ENCODE peak calls at places on chromosomes 3 and 15, in six cellular contexts. One of them, this sample, is unnamed. For H3K9me3, the result is how much of the 10 kb centered on the place peaks cover.

GRCh38 chr3:107690522-107691138 is 167.9 kb downstream of the BBX start:
- DNase-seq in astrocyte: peak
- DNase-seq in gastrocnemius medialis: no peak
- DNase-seq in CD8-positive, alpha-beta memory T cell: no peak
- DNase-seq in neuronal stem cell: no peak
- DNase-seq in sigmoid colon: no peak
- DNase-seq in this sample: no peak

GRCh38 chr15:80437492-80437891 is 33.3 kb downstream of the ARNT2 start:
- DNase-seq in sigmoid colon: no peak
- DNase-seq in astrocyte: no peak
- DNase-seq in gastrocnemius medialis: no peak
- DNase-seq in CD8-positive, alpha-beta memory T cell: no peak
- DNase-seq in neuronal stem cell: no peak
- DNase-seq in this sample: no peak

GRCh38 chr15:77986891-77987764 is 90.4 kb downstream of the TBC1D2B start:
- DNase-seq in CD8-positive, alpha-beta memory T cell: no peak
- DNase-seq in neuronal stem cell: no peak
- DNase-seq in sigmoid colon: peak
- DNase-seq in astrocyte: no peak
- DNase-seq in gastrocnemius medialis: peak
- DNase-seq in this sample: no peak

GRCh38 chr15:50218291-50218690 is 36.3 kb downstream of the SLC27A2 start:
- DNase-seq in CD8-positive, alpha-beta memory T cell: no peak
- DNase-seq in gastrocnemius medialis: no peak
- DNase-seq in sigmoid colon: no peak
- DNase-seq in neuronal stem cell: no peak
- DNase-seq in astrocyte: no peak
- DNase-seq in this sample: no peak

GRCh38 chr15:63016234-63016633 is 26.3 kb upstream of the TPM1 start:
- DNase-seq in sigmoid colon: no peak
- DNase-seq in CD8-positive, alpha-beta memory T cell: no peak
- DNase-seq in gastrocnemius medialis: no peak
- DNase-seq in neuronal stem cell: no peak
- DNase-seq in astrocyte: no peak
- DNase-seq in this sample: no peak

GRCh38 chr3:12896206-12896697 is 54.9 kb upstream of the RPL32 start:
- DNase-seq in gastrocnemius medialis: no peak
- DNase-seq in astrocyte: no peak
- DNase-seq in CD8-positive, alpha-beta memory T cell: no peak
- DNase-seq in sigmoid colon: no peak
- DNase-seq in neuronal stem cell: no peak
- DNase-seq in this sample: no peak

GRCh38 chr3:64311424-64311920 is 86.2 kb upstream of the PRICKLE2 start:
- DNase-seq in gastrocnemius medialis: no peak
- DNase-seq in CD8-positive, alpha-beta memory T cell: no peak
- DNase-seq in neuronal stem cell: no peak
- DNase-seq in sigmoid colon: no peak
- DNase-seq in astrocyte: no peak
- DNase-seq in this sample: no peak

GRCh38 chr15:31111091-31111647 is 9.6 kb upstream of the TRPM1 start:
- DNase-seq in neuronal stem cell: no peak
- DNase-seq in astrocyte: no peak
- DNase-seq in sigmoid colon: no peak
- DNase-seq in gastrocnemius medialis: no peak
- DNase-seq in CD8-positive, alpha-beta memory T cell: no peak
- DNase-seq in this sample: no peak

GRCh38 chr15:78429477-78429876 is 8.5 kb upstream of the IREB2 start:
- DNase-seq in astrocyte: no peak
- DNase-seq in CD8-positive, alpha-beta memory T cell: no peak
- DNase-seq in sigmoid colon: no peak
- DNase-seq in gastrocnemius medialis: no peak
- DNase-seq in neuronal stem cell: no peak
- DNase-seq in this sample: no peak

GRCh38 chr3:12706504-12707253 is 42.8 kb upstream of the RAF1 start:
- DNase-seq in astrocyte: peak
- DNase-seq in neuronal stem cell: peak
- DNase-seq in CD8-positive, alpha-beta memory T cell: peak
- DNase-seq in gastrocnemius medialis: peak
- DNase-seq in sigmoid colon: no peak
- DNase-seq in this sample: peak

GRCh38 chr3:127753898-127754410 is 68.4 kb downstream of the MGLL start:
- DNase-seq in CD8-positive, alpha-beta memory T cell: no peak
- DNase-seq in gastrocnemius medialis: no peak
- DNase-seq in sigmoid colon: no peak
- DNase-seq in neuronal stem cell: no peak
- DNase-seq in astrocyte: no peak
- DNase-seq in this sample: no peak

GRCh38 chr15:59762558-59762957 is 73.4 kb upstream of the BNIP2 start:
- DNase-seq in sigmoid colon: no peak
- DNase-seq in astrocyte: no peak
- DNase-seq in CD8-positive, alpha-beta memory T cell: no peak
- DNase-seq in gastrocnemius medialis: no peak
- DNase-seq in neuronal stem cell: no peak
- DNase-seq in this sample: no peak

GRCh38 chr3:152323834-152324233 is 55.1 kb downstream of the MBNL1 start:
- DNase-seq in sigmoid colon: no peak
- DNase-seq in CD8-positive, alpha-beta memory T cell: no peak
- DNase-seq in gastrocnemius medialis: no peak
- DNase-seq in astrocyte: no peak
- DNase-seq in neuronal stem cell: no peak
- DNase-seq in this sample: no peak

GRCh38 chr3:71726106-71726505 is 904 bp upstream of the EIF4E3 start:
- DNase-seq in sigmoid colon: no peak
- DNase-seq in CD8-positive, alpha-beta memory T cell: peak
- DNase-seq in astrocyte: no peak
- DNase-seq in gastrocnemius medialis: no peak
- DNase-seq in neuronal stem cell: no peak
- DNase-seq in this sample: peak

GRCh38 chr3:3799173-3800075 is at the start of gene LRRN1:
- DNase-seq in neuronal stem cell: peak
- DNase-seq in astrocyte: peak
- DNase-seq in sigmoid colon: peak
- DNase-seq in CD8-positive, alpha-beta memory T cell: no peak
- DNase-seq in gastrocnemius medialis: peak
- DNase-seq in this sample: no peak

GRCh38 chr15:78620839-78621421 is at the start of gene CHRNA3:
- DNase-seq in neuronal stem cell: no peak
- DNase-seq in sigmoid colon: no peak
- DNase-seq in CD8-positive, alpha-beta memory T cell: no peak
- DNase-seq in astrocyte: no peak
- DNase-seq in gastrocnemius medialis: no peak
- DNase-seq in this sample: no peak

GRCh38 chr3:12886106-12886679 is 44.8 kb upstream of the RPL32 start:
- DNase-seq in gastrocnemius medialis: no peak
- DNase-seq in neuronal stem cell: no peak
- DNase-seq in CD8-positive, alpha-beta memory T cell: no peak
- DNase-seq in astrocyte: no peak
- DNase-seq in sigmoid colon: no peak
- DNase-seq in this sample: no peak

GRCh38 chr3:5657109-5657508 is 469.6 kb downstream of the EDEM1 start:
- DNase-seq in neuronal stem cell: no peak
- DNase-seq in sigmoid colon: no peak
- DNase-seq in gastrocnemius medialis: no peak
- DNase-seq in CD8-positive, alpha-beta memory T cell: no peak
- DNase-seq in astrocyte: no peak
- DNase-seq in this sample: no peak

GRCh38 chr3:124084398-124084881 is 92.5 kb upstream of the ROPN1 start:
- DNase-seq in astrocyte: no peak
- DNase-seq in CD8-positive, alpha-beta memory T cell: no peak
- DNase-seq in neuronal stem cell: no peak
- DNase-seq in sigmoid colon: no peak
- DNase-seq in gastrocnemius medialis: no peak
- DNase-seq in this sample: no peak

GRCh38 chr3:59374812-59375211 is 325.0 kb upstream of the CFAP20DC start:
- DNase-seq in CD8-positive, alpha-beta memory T cell: no peak
- DNase-seq in gastrocnemius medialis: no peak
- DNase-seq in astrocyte: no peak
- DNase-seq in neuronal stem cell: peak
- DNase-seq in sigmoid colon: no peak
- DNase-seq in this sample: no peak

GRCh38 chr15:60993008-60993407 is 236.1 kb downstream of the RORA start:
- DNase-seq in sigmoid colon: no peak
- DNase-seq in gastrocnemius medialis: no peak
- DNase-seq in neuronal stem cell: no peak
- DNase-seq in CD8-positive, alpha-beta memory T cell: no peak
- DNase-seq in astrocyte: peak
- DNase-seq in this sample: no peak

GRCh38 chr3:120745466-120745865 is 2.9 kb downstream of the GTF2E1 start:
- DNase-seq in neuronal stem cell: no peak
- DNase-seq in CD8-positive, alpha-beta memory T cell: no peak
- DNase-seq in astrocyte: no peak
- DNase-seq in sigmoid colon: no peak
- DNase-seq in gastrocnemius medialis: no peak
- DNase-seq in this sample: no peak

GRCh38 chr3:27976933-27977332 is 254.8 kb upstream of the EOMES start:
- DNase-seq in gastrocnemius medialis: peak
- DNase-seq in astrocyte: no peak
- DNase-seq in sigmoid colon: no peak
- DNase-seq in neuronal stem cell: no peak
- DNase-seq in CD8-positive, alpha-beta memory T cell: no peak
- DNase-seq in this sample: no peak

GRCh38 chr3:8663177-8664061 is 18.8 kb upstream of the SSUH2 start:
- DNase-seq in CD8-positive, alpha-beta memory T cell: peak
- DNase-seq in sigmoid colon: no peak
- DNase-seq in gastrocnemius medialis: peak
- DNase-seq in neuronal stem cell: peak
- DNase-seq in astrocyte: peak
- DNase-seq in this sample: no peak

GRCh38 chr15:62067448-62068044 is 769 bp downstream of the C2CD4A start:
- DNase-seq in gastrocnemius medialis: no peak
- DNase-seq in astrocyte: no peak
- DNase-seq in CD8-positive, alpha-beta memory T cell: peak
- DNase-seq in sigmoid colon: peak
- DNase-seq in neuronal stem cell: peak
- DNase-seq in this sample: no peak

GRCh38 chr3:153151037-153151436 is 11.0 kb upstream of the RAP2B start:
- DNase-seq in astrocyte: no peak
- DNase-seq in sigmoid colon: no peak
- DNase-seq in CD8-positive, alpha-beta memory T cell: no peak
- DNase-seq in gastrocnemius medialis: no peak
- DNase-seq in neuronal stem cell: no peak
- DNase-seq in this sample: no peak

GRCh38 chr15:89776274-89777072 is at the start of gene MESP2:
- DNase-seq in gastrocnemius medialis: peak
- DNase-seq in neuronal stem cell: peak
- DNase-seq in astrocyte: peak
- DNase-seq in sigmoid colon: peak
- DNase-seq in CD8-positive, alpha-beta memory T cell: no peak
- DNase-seq in this sample: peak

GRCh38 chr3:136994772-136995516 is 37.2 kb downstream of the IL20RB start:
- DNase-seq in astrocyte: peak
- DNase-seq in CD8-positive, alpha-beta memory T cell: no peak
- DNase-seq in neuronal stem cell: no peak
- DNase-seq in gastrocnemius medialis: peak
- DNase-seq in sigmoid colon: peak
- DNase-seq in this sample: no peak

GRCh38 chr15:92821491-92822116 is 78.5 kb upstream of the CHD2 start:
- DNase-seq in gastrocnemius medialis: no peak
- DNase-seq in sigmoid colon: no peak
- DNase-seq in CD8-positive, alpha-beta memory T cell: no peak
- DNase-seq in neuronal stem cell: no peak
- DNase-seq in astrocyte: peak
- DNase-seq in this sample: no peak

GRCh38 chr3:16472593-16472992 is 40.9 kb downstream of the RFTN1 start:
- DNase-seq in sigmoid colon: no peak
- DNase-seq in neuronal stem cell: no peak
- DNase-seq in astrocyte: no peak
- DNase-seq in gastrocnemius medialis: no peak
- DNase-seq in CD8-positive, alpha-beta memory T cell: no peak
- DNase-seq in this sample: no peak
- H3K9me3 ChIP-seq in sigmoid colon: under half
- H3K9me3 ChIP-seq in neuronal stem cell: under half
- H3K9me3 ChIP-seq in astrocyte: under half
- H3K9me3 ChIP-seq in gastrocnemius medialis: under half
- H3K9me3 ChIP-seq in CD8-positive, alpha-beta memory T cell: under half
- H3K9me3 ChIP-seq in this sample: under half

DNA sequence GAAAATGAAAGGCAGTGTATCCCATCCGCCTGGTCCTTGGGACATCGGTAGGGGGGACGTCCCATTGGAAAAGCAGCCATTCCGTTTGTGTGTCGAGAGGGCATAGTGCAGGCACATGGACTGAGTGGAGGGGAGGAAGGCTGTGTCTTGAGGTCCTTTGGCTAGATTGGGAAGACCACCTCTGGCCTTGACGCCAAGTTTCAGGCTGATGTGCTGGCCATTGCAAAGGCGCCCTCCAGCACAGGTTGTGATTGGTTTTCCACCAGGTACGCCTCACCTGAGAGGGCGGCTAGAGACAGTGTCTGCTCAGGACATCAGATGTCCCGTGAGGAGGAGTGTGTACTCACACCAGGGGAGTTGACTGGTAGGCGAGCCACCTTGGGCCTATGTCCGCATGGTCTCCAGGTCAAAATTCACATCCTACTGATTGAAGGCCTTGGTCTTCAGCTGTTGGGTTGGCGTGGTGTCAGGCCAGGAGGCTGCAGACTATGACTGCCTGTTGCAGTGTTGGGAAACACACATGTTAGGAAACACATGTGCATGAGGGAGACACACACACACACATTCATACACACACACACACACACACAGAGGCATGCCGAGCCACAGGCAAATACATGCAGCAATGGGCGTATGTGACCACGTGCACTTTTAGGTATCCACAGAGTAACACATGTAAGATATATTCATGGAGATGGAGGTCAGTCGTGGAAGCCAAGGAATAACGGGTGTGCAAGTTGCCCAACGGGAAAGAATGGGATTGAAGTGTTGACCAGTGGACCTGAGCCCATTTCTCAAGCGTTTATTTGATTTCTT is 98.4 kb downstream of the SNRPN start:
- DNase-seq in neuronal stem cell: no peak
- DNase-seq in CD8-positive, alpha-beta memory T cell: no peak
- DNase-seq in gastrocnemius medialis: no peak
- DNase-seq in astrocyte: no peak
- DNase-seq in sigmoid colon: peak
- DNase-seq in this sample: no peak
- H3K9me3 ChIP-seq in neuronal stem cell: half or more
- H3K9me3 ChIP-seq in CD8-positive, alpha-beta memory T cell: half or more
- H3K9me3 ChIP-seq in gastrocnemius medialis: half or more
- H3K9me3 ChIP-seq in astrocyte: half or more
- H3K9me3 ChIP-seq in sigmoid colon: half or more
- H3K9me3 ChIP-seq in this sample: half or more

DNA sequence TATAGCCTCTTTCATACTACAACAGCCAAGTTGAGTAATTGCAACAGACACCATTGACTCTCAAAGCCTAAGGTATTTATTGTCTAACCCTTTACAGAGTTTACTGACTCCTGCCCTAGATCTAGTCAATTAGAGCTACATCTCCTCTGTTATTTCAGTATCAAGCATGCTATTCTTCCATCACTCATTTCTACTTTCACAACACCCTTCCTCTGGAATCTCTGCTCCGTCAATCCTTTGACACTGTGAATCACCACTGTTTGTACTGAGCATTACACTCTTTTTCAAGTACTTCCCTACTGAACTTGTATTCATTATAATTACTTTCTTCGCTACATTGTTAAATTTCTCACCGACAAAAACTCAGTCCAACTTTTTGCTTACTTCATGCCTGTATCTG is 121.8 kb downstream of the ZNF609 start:
- DNase-seq in astrocyte: peak
- DNase-seq in neuronal stem cell: no peak
- DNase-seq in CD8-positive, alpha-beta memory T cell: no peak
- DNase-seq in sigmoid colon: no peak
- DNase-seq in gastrocnemius medialis: no peak
- DNase-seq in this sample: no peak
- H3K9me3 ChIP-seq in astrocyte: under half
- H3K9me3 ChIP-seq in neuronal stem cell: under half
- H3K9me3 ChIP-seq in CD8-positive, alpha-beta memory T cell: under half
- H3K9me3 ChIP-seq in sigmoid colon: under half
- H3K9me3 ChIP-seq in gastrocnemius medialis: under half
- H3K9me3 ChIP-seq in this sample: under half

GRCh38 chr15:87566236-87566635 is 690.3 kb downstream of the NTRK3 start:
- DNase-seq in gastrocnemius medialis: no peak
- DNase-seq in neuronal stem cell: no peak
- DNase-seq in CD8-positive, alpha-beta memory T cell: no peak
- DNase-seq in sigmoid colon: no peak
- DNase-seq in astrocyte: no peak
- DNase-seq in this sample: no peak
- H3K9me3 ChIP-seq in gastrocnemius medialis: under half
- H3K9me3 ChIP-seq in neuronal stem cell: under half
- H3K9me3 ChIP-seq in CD8-positive, alpha-beta memory T cell: under half
- H3K9me3 ChIP-seq in sigmoid colon: under half
- H3K9me3 ChIP-seq in astrocyte: under half
- H3K9me3 ChIP-seq in this sample: under half